ENCODE peak calls at places on chromosomes 2 and 18, in six cellular contexts. W, J, Y, N, S and K are unnamed samples.

GRCh38 chr2:217060951-217061547 is 201.2 kb upstream of the TNP1 start:
- DNase-seq in S (no peak), W (no peak), Y (no peak), J (no peak), N (no peak), K (no peak)

GRCh38 chr2:205047273-205047839 is 502.1 kb downstream of the PARD3B start:
- DNase-seq in Y (no peak), N (no peak), J (no peak), W (no peak), S (no peak), K (no peak)

GRCh38 chr18:52694804-52695203 is 354.8 kb downstream of the DCC start:
- DNase-seq in Y (peak; percentile 14), W (peak; percentile 2), J (peak; percentile 3), S (no peak), N (no peak), K (no peak)

GRCh38 chr2:223044916-223045700 is 6.9 kb upstream of the KCNE4 start:
- DNase-seq in Y (no peak), N (no peak), S (no peak), W (no peak), J (no peak), K (no peak)

GRCh38 chr2:11292464-11293255 is 51.8 kb downstream of the ROCK2 start:
- DNase-seq in Y (peak; percentile 70), S (no peak), N (no peak), W (no peak), J (no peak), K (no peak)

GRCh38 chr2:48508461-48509124 is 21.4 kb upstream of the STON1 start:
- DNase-seq in N (no peak), S (no peak), W (no peak), J (no peak), Y (peak; percentile 86), K (no peak)

GRCh38 chr2:25977768-25978167 is 4.5 kb downstream of the KIF3C start:
- DNase-seq in W (no peak), Y (no peak), S (no peak), N (no peak), J (peak; percentile 74), K (no peak)

GRCh38 chr2:120862254-120863172 is 126.8 kb downstream of the GLI2 start:
- DNase-seq in Y (no peak), W (no peak), N (peak; percentile 34), J (no peak), S (no peak), K (no peak)

GRCh38 chr18:32049393-32050161 is 31.0 kb downstream of the RNF125 start:
- DNase-seq in Y (no peak), N (peak; percentile 56), J (no peak), W (peak; percentile 47), S (peak; percentile 34), K (no peak)

GRCh38 chr2:20667151-20667530 is 197 bp downstream of the GDF7 start:
- DNase-seq in Y (no peak), S (no peak), W (no peak), J (no peak), N (no peak), K (no peak)

GRCh38 chr18:66759017-66759416 is 155.1 kb upstream of the CDH19 start:
- DNase-seq in W (no peak), J (no peak), S (no peak), Y (no peak), N (no peak), K (no peak)

GRCh38 chr2:45452866-45453265 is 158.2 kb downstream of the SRBD1 start:
- DNase-seq in J (no peak), S (no peak), N (no peak), W (no peak), Y (peak; percentile 87), K (no peak)

GRCh38 chr18:58716046-58716766 is 44.9 kb downstream of the MALT1 start:
- DNase-seq in W (peak; percentile 52), J (no peak), N (no peak), Y (no peak), S (peak; percentile 17), K (no peak)

GRCh38 chr2:108588070-108588668 is 53.9 kb downstream of the LIMS1 start:
- DNase-seq in N (no peak), W (no peak), Y (peak; percentile 49), J (no peak), S (no peak), K (no peak)

GRCh38 chr18:48356909-48357631 is 52.1 kb downstream of the ZBTB7C start:
- DNase-seq in Y (no peak), N (no peak), S (no peak), W (no peak), J (no peak), K (no peak)

GRCh38 chr2:222272446-222273035 is 26.3 kb downstream of the PAX3 start:
- DNase-seq in Y (no peak), N (no peak), W (no peak), S (no peak), J (no peak), K (no peak)

GRCh38 chr2:71759056-71759455 is 305.7 kb downstream of the DYSF start:
- DNase-seq in Y (no peak), W (no peak), J (no peak), N (no peak), S (no peak), K (no peak)

GRCh38 chr2:236847538-236848263 is 238.0 kb upstream of the COPS8 start:
- DNase-seq in W (no peak), N (no peak), S (no peak), Y (no peak), J (no peak), K (no peak)

GRCh38 chr18:50870138-50870845 is 8.6 kb upstream of the ME2 start:
- DNase-seq in J (no peak), S (no peak), Y (peak; percentile 56), N (no peak), W (no peak), K (peak; percentile 24)

GRCh38 chr2:84904717-84905174 is 710 bp upstream of the TMSB10 start:
- DNase-seq in J (no peak), W (no peak), N (peak; percentile 81), Y (peak; percentile 77), S (no peak), K (peak; percentile 84)

GRCh38 chr18:38427234-38427633 is 861.6 kb upstream of the CELF4 start:
- DNase-seq in S (no peak), W (peak; percentile 30), J (no peak), N (no peak), Y (no peak), K (peak; percentile 32)

GRCh38 chr2:79982445-79982844 is 322.1 kb downstream of the LRRTM1 start:
- DNase-seq in S (no peak), N (no peak), Y (no peak), W (peak; percentile 29), J (no peak), K (peak; percentile 42)

GRCh38 chr2:198731842-198732421 is 725.8 kb downstream of the SATB2 start:
- DNase-seq in S (no peak), Y (no peak), J (no peak), N (no peak), W (no peak), K (no peak)

GRCh38 chr2:95760839-95761525 is 169.2 kb downstream of the TRIM43 start:
- DNase-seq in Y (peak; percentile 84), S (no peak), W (no peak), J (peak; percentile 1), N (peak; percentile 18), K (no peak)

GRCh38 chr2:60549250-60550150 is 4.0 kb downstream of the BCL11A start:
- DNase-seq in N (peak; percentile 59), Y (no peak), W (peak; percentile 45), J (no peak), S (peak; percentile 4), K (peak; percentile 66)

GRCh38 chr2:37389984-37390765 is 45.7 kb downstream of the QPCT start:
- DNase-seq in W (peak; percentile 94), J (peak; percentile 86), Y (peak; percentile 92), N (no peak), S (peak; percentile 55), K (no peak)

GRCh38 chr18:35717182-35717581 is 135.6 kb downstream of the GALNT1 start:
- DNase-seq in Y (no peak), J (no peak), S (no peak), N (no peak), W (no peak), K (no peak)

GRCh38 chr2:222440670-222441422 is 16.5 kb downstream of the SGPP2 start:
- DNase-seq in W (no peak), J (no peak), N (no peak), Y (peak; percentile 79), S (no peak), K (peak; percentile 93)

DNA sequence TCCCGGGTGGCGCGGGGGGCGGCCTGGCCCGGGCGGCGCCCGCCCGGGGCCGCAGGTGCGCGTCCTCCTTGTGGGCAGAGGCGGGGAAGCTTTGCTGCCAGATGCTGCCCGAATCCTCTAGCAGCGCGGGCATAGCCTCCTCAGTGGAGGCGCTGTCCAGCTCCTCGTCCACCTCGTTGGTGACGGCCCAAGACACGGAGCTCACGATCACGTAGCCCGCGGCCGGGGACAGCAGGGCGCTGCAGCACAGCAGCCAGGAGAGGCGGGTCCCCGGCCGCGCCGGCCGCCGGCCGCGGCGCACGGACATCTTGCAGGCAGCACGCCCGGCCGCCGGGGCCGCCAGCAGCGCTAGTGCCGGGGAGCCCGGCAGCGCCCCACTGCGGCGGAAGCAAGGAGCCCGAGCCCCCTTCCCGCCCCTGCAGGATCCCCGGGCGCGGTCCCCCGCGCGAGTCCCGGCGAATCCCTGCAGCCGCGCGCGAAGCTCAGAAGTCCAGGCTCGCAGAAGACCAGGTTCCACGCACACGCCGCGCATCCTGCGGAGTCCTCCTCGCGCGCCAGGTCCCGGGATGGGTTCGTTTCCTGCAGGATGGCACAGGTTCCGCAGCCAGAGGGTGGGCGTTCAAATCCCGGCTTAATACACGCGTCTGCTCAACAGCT is at the start of gene CREG2:
- DNase-seq in J (peak; percentile 65), N (peak; percentile 72), S (peak; percentile 53), W (peak; percentile 27), Y (peak; percentile 56), K (peak; percentile 66)
- H3K4me3 ChIP-seq in J (peak within 1 kb of the TSS; percentile 64), N (peak within 1 kb of the TSS; percentile 61), S (peak within 1 kb of the TSS; percentile 27), W (no peak within 1 kb of the TSS), Y (peak within 1 kb of the TSS; percentile 45), K (peak within 1 kb of the TSS; percentile 46)

GRCh38 chr2:64140665-64141064 is 3.6 kb downstream of the PELI1 start:
- DNase-seq in N (no peak), Y (no peak), S (no peak), W (no peak), J (no peak), K (no peak)
- H3K4me3 ChIP-seq in N (peak overlapping the region; percentile 96), Y (no peak overlapping the region), S (no peak overlapping the region), W (peak overlapping the region; percentile 98), J (no peak overlapping the region), K (no peak overlapping the region)

GRCh38 chr2:171387052-171387451 is 46.7 kb downstream of the METTL8 start:
- DNase-seq in J (no peak), Y (no peak), S (no peak), W (no peak), N (no peak), K (no peak)
- H3K4me3 ChIP-seq in J (no peak overlapping the region), Y (no peak overlapping the region), S (no peak overlapping the region), W (no peak overlapping the region), N (no peak overlapping the region), K (no peak overlapping the region)

GRCh38 chr2:131040661-131041401 is 52.4 kb downstream of the FAM168B start:
- DNase-seq in N (no peak), W (no peak), Y (peak; percentile 35), S (no peak), J (no peak), K (no peak)
- H3K4me3 ChIP-seq in N (no peak overlapping the region), W (no peak overlapping the region), Y (no peak overlapping the region), S (peak overlapping the region; percentile 61), J (no peak overlapping the region), K (no peak overlapping the region)